ENCODE peak calls at places on chromosome 10, in ten cellular contexts. E, O, A, X, P, U, N, B, Q and K are unnamed samples.

GRCh38 chr10:91597397-91597881 is 35.4 kb downstream of the PPP1R3C start:
- DNase-seq in P (peak; percentile 9), X (peak; percentile 65), N (no peak), Q (no peak), O (no peak), E (no peak), B (no peak), U (no peak), A (no peak), K (no peak)

GRCh38 chr10:127577376-127577775 is 28.3 kb downstream of the NPS start:
- DNase-seq in P (no peak), A (no peak), N (peak; percentile 10), Q (no peak), B (no peak), U (peak; percentile 14), X (peak; percentile 14), E (no peak), O (no peak), K (no peak)

GRCh38 chr10:119461923-119462322 is 80.6 kb downstream of the RGS10 start:
- DNase-seq in Q (no peak), X (no peak), E (no peak), N (no peak), O (no peak), A (no peak), U (no peak), P (no peak), B (no peak), K (no peak)

GRCh38 chr10:96910488-96911395 is 78.6 kb downstream of the LCOR start:
- DNase-seq in X (peak; percentile 56), P (no peak), U (peak; percentile 14), O (no peak), E (no peak), A (no peak), N (no peak), Q (no peak), B (no peak), K (peak; percentile 6)

GRCh38 chr10:22597142-22597541 is 117.2 kb downstream of the PIP4K2A start:
- DNase-seq in N (no peak), B (no peak), Q (no peak), U (peak; percentile 44), P (no peak), X (peak; percentile 17), E (no peak), A (no peak), O (no peak), K (no peak)

GRCh38 chr10:90179696-90180407 is 478.5 kb downstream of the KIF20B start:
- DNase-seq in Q (no peak), A (no peak), B (no peak), N (peak; percentile 56), X (peak; percentile 97), O (peak; percentile 51), E (no peak), P (no peak), U (peak; percentile 43), K (peak; percentile 53)

GRCh38 chr10:11478807-11479206 is 132.6 kb downstream of the USP6NL start:
- DNase-seq in N (peak; percentile 30), O (no peak), Q (no peak), B (no peak), U (no peak), A (no peak), E (no peak), X (no peak), P (no peak), K (no peak)

GRCh38 chr10:64430690-64431323 is 909.6 kb downstream of the REEP3 start:
- DNase-seq in P (peak; percentile 11), O (no peak), Q (no peak), A (no peak), U (peak; percentile 1), E (no peak), X (peak; percentile 8), N (no peak), B (peak; percentile 86), K (no peak)

GRCh38 chr10:31958849-31959248 is 30.2 kb upstream of the ARHGAP12 start:
- DNase-seq in P (no peak), U (no peak), Q (no peak), N (no peak), X (no peak), E (no peak), B (no peak), A (no peak), O (no peak), K (no peak)

GRCh38 chr10:17665742-17666141 is 21.8 kb downstream of the STAM start:
- DNase-seq in N (peak; percentile 90), P (no peak), B (no peak), Q (no peak), A (no peak), O (peak; percentile 69), E (no peak), X (peak; percentile 97), U (peak; percentile 93), K (peak; percentile 66)

GRCh38 chr10:79131730-79132644 is 63.2 kb downstream of the ZMIZ1 start:
- DNase-seq in U (no peak), Q (no peak), X (no peak), A (no peak), B (no peak), O (no peak), E (no peak), P (no peak), N (no peak), K (no peak)

GRCh38 chr10:86759073-86759672 is 2.8 kb downstream of the BMPR1A start:
- DNase-seq in N (peak; percentile 46), P (no peak), Q (no peak), X (no peak), A (no peak), O (no peak), E (no peak), B (no peak), U (peak; percentile 40), K (no peak)

GRCh38 chr10:26437637-26438461 is at the start of gene APBB1IP:
- DNase-seq in A (peak; percentile 19), U (peak; percentile 85), Q (no peak), N (peak; percentile 70), P (peak; percentile 21), E (peak; percentile 94), B (no peak), X (peak; percentile 7), O (peak; percentile 53), K (no peak)